ENCODE peak calls at places on chromosomes 6 and 20, in four cellular contexts. Z is body of pancreas, K is tibial nerve, Q is uterus. U is an unnamed sample.

GRCh38 chr6:33668914-33669313 is 42.6 kb downstream of the UQCC2 start:
- DNase-seq in K (no peak), Q (no peak), Z (no peak), U (no peak)

GRCh38 chr6:14074723-14075503 is 42.7 kb upstream of the CD83 start:
- DNase-seq in Z (no peak), Q (peak), K (no peak), U (no peak)

GRCh38 chr6:13427838-13428527 is 59.4 kb downstream of the GFOD1 start:
- DNase-seq in Z (no peak), K (no peak), Q (no peak), U (peak)

GRCh38 chr20:8250539-8251200 is 118.6 kb downstream of the PLCB1 start:
- DNase-seq in K (no peak), Q (no peak), Z (peak), U (no peak)

GRCh38 chr6:88380083-88380482 is 213.9 kb upstream of the CNR1 start:
- DNase-seq in K (peak), Z (no peak), Q (peak), U (no peak)

GRCh38 chr20:46605181-46605580 is 46.1 kb downstream of the SLC13A3 start:
- DNase-seq in K (no peak), Q (no peak), Z (no peak), U (no peak)

GRCh38 chr6:11414564-11414963 is 123.0 kb upstream of the TMEM170B start:
- DNase-seq in Z (peak), Q (no peak), K (no peak), U (no peak)

GRCh38 chr6:160394654-160395035 is 46.5 kb downstream of the SLC22A3 start:
- DNase-seq in Z (peak), Q (no peak), K (no peak), U (no peak)

GRCh38 chr6:147621280-147621679 is 112.8 kb downstream of the SAMD5 start:
- DNase-seq in Q (peak), K (no peak), Z (no peak), U (no peak)

GRCh38 chr6:5569491-5569890 is 308.2 kb downstream of the FARS2 start:
- DNase-seq in K (no peak), Q (no peak), Z (no peak), U (no peak)

GRCh38 chr6:113732384-113732966 is 124.7 kb upstream of the MARCKS start:
- DNase-seq in K (peak), Z (peak), Q (peak), U (no peak)

GRCh38 chr6:24064106-24064505 is 61.9 kb upstream of the NRSN1 start:
- DNase-seq in Z (peak), Q (no peak), K (no peak), U (no peak)

GRCh38 chr6:73642530-73642929 is 11.3 kb downstream of the SLC17A5 start:
- DNase-seq in Q (no peak), K (no peak), Z (no peak), U (no peak)

GRCh38 chr6:42140756-42141602 is 1.4 kb downstream of the C6orf132 start:
- DNase-seq in Z (peak), K (peak), Q (no peak), U (no peak)

GRCh38 chr6:23180504-23181293 is 611.3 kb downstream of the HDGFL1 start:
- DNase-seq in K (no peak), Q (peak), Z (peak), U (no peak)

GRCh38 chr6:148342146-148343027 is at the start of gene SASH1:
- DNase-seq in Q (peak), K (peak), Z (peak), U (no peak)

GRCh38 chr6:113995632-113996031 is 24.7 kb upstream of the HDAC2 start:
- DNase-seq in Z (peak), Q (peak), K (peak), U (no peak)

GRCh38 chr20:9110916-9111432 is 42.1 kb downstream of the PLCB4 start:
- DNase-seq in Q (no peak), Z (no peak), K (no peak), U (no peak)

GRCh38 chr6:108557494-108558371 is 3.0 kb upstream of the FOXO3 start:
- DNase-seq in Z (peak), K (peak), Q (peak), U (peak)

GRCh38 chr6:153898360-153899059 is 140.5 kb upstream of the OPRM1 start:
- DNase-seq in Z (no peak), Q (no peak), K (no peak), U (no peak)

GRCh38 chr6:47865206-47865605 is 83.4 kb downstream of the OPN5 start:
- DNase-seq in Q (no peak), Z (no peak), K (no peak), U (no peak)

DNA sequence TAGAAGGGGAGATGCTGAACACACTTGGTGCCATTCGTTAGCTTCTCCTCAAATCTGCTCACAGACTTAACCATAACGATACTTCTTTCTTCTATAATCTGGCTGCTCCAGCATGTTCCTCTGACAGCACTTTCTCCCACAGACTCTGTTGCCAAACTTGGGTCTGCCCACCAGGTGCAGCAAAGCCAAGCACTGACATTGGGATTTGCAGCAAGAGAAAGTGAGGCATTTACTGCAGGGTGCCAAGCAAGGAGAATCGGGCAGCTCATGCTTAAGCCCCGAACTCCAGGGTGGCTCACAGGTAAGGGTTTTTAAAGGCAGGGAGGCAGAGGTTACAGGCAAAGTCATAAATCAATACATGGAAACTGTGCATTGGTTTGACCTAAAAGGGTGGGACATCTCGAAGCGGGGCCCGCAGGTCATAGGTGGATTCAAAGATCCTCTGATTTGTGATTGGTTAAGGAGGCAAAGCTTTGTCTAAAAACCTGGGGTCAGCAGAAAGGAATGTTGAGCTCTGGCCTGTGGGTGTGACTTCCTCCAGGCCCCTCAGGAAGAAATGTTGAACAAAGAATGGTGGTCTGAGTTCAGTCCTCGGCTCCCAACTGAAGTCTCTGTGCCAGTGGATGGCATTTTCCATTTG is 25.1 kb upstream of the PNPLA1 start:
- DNase-seq in K (no peak), Z (no peak), Q (no peak), U (no peak)
- TF ChIP-seq POLR2A in K (no peak), Z (no peak), Q (no peak), U (no peak)

DNA sequence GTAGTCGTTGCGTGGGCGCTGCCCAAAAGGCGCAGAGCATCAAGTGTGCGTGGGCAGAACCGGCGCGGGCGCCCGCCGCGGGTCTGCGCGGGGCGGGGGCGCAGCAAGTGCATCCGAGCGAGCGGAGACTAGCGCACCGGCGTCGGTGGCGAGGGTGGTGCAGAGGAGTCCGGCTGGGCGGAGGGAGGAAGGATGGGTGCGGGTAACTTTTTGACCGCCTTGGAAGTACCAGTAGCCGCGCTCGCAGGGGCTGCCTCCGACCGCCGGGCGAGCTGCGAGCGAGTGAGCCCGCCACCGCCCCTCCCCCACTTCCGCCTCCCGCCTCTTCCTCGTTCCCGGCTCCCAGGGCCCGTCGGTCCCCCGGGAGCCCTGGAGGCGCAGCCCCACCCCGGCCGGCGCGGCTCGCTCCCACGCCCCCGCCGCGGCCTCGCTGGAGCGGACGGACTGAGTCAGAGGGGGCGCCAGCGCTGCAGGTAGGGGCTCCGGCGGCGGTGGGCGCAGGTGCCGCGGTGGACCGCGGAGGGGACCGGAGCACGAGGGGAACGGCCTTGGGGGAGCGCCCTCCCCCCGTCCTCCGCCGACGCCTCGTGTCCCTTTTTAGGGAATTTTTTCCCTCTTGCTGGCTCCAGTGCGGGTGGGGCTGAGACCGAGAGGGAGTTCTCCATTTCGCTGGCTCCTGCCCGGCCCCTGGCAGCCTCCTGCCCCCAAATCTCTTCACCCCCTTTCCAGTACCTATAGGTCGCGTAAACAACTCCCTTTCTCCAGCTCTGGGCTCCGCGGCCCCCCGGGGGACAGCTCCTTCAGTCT is 1.6 kb upstream of the DBNDD2 start:
- DNase-seq in K (peak), Q (peak), Z (peak), U (peak)
- TF ChIP-seq POLR2A in K (no peak), Q (no peak), Z (no peak), U (no peak)

GRCh38 chr6:45326698-45327417 is 1.3 kb upstream of the RUNX2 start:
- DNase-seq in Z (no peak), K (no peak), Q (no peak), U (no peak)
- TF ChIP-seq POLR2A in Z (no peak), K (no peak), Q (no peak), U (no peak)

DNA sequence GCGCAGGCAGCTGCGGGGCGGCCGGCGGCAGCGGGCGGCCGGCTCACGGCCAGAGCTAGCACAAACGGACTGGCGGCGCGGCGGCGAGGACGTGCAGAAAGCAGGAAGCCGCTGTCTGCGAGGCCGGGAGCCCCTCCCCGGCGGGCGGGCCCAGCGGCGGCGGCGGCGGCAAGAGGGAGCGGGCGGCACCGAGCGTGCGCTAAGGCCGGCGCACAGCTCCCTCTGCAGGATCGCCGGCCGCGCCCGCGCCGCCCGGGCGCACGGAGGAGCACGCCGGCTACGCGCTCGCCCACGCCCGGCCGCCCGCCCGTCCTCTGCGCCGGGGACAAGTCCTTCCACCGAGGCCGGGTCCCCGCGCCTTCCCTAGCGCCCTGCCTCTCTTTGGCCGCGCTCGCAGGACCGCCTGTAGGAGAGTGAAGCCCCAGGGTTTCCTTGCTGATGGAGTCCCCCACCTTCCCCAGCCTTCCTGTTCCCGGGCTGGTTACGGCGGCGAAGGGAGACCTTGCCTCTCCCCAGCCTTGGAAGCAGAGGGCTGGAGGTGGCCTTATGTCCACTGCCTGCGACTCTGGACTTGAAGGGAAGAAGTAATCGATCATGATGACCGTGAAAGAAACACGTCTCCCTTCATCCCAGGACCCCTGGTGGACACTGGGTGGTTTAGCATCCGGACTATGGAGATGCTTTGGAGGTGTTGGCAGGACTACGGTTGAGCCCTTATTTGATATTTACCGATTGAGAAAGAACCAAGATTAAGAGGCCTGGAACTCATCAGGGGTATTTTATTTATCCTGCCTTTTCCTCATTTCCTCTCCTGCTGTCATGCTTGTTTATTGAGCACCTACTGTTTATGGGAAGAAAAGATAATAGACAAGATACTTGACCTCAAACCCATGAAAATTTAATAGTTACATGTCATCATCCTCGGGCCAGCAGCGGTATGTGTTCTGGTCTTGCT is at the start of gene PREP:
- DNase-seq in Z (peak), K (peak), Q (peak), U (peak)
- TF ChIP-seq POLR2A in Z (peak), K (peak), Q (peak), U (peak)

DNA sequence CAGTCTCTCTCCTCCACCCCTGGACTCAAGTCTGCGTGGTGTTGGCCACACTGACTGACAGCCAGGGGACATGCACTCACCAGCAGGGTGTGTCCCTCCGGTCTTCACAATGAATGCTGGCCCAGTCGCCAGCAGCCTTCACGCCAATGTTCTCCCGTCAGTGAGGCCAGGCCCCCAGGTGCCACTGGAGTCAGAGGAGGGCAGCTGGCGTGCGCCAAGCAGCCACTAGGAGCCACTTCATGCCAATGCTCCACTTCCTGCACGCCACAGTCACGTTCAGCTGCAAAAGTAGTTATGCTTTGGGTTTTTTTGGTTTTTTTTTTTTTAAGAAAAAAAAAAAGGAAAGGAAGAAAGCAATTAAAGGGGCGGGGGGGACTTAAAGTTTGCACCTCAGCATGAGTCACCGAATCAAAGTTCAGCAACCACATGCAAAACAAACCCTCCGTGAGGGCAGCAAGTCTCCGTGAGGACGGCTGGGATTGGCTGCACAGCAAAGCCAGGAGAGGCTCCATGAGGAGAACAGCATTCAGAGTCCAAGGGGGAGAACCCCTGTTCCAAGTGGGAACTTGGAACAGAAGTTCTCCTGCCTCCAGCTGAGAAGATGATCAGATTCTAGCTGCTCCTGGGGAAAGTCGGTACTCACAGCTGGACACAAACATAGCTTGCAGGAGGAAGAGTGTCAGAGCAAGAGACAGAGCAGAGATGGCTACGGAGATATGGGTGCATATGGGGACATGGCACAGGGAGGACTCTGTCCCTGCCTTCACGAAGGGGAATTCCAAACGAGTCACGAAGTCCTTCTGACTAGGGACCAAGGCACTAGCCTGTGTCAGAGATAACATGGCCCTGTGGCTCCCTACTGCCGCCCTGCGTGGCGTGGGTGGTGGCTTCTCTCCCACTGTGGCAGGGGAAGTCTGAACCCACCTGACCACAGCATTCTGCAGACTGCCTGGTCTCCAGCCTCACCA is at the start of gene ZC3H12D:
- DNase-seq in K (no peak), Z (no peak), Q (no peak), U (no peak)
- TF ChIP-seq POLR2A in K (no peak), Z (no peak), Q (no peak), U (peak)

DNA sequence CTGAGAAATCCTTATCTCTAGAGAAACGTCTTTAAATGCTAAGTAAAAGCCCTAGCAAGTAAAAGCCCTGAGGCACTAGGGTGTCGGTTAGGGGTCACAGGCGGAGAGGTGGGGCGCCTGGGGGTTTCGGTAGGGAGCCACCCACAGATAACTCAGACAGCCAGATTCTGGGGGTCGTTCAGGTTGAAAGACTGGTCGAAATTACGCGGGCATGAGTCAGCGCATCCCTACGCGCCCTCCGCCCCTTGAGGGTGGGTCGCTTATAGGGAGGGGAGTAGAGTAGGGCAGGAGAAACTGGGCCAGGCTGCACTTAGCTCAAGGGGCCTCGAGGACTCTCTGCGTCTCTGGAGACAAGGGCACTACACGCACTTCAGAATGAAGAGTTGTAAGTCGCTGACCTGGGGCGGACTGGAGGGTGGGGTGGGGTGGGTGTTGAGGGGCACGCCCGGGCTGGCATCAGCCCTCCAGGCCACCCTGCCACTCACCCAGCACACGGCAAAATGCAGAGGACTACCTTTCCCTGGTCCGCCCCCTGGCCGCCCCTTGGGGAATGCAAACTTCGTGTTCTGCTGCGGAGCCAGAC is 598 bp upstream of the PPT2 start:
- DNase-seq in K (no peak), Z (no peak), Q (peak), U (no peak)
- TF ChIP-seq POLR2A in K (no peak), Z (no peak), Q (no peak), U (no peak)

DNA sequence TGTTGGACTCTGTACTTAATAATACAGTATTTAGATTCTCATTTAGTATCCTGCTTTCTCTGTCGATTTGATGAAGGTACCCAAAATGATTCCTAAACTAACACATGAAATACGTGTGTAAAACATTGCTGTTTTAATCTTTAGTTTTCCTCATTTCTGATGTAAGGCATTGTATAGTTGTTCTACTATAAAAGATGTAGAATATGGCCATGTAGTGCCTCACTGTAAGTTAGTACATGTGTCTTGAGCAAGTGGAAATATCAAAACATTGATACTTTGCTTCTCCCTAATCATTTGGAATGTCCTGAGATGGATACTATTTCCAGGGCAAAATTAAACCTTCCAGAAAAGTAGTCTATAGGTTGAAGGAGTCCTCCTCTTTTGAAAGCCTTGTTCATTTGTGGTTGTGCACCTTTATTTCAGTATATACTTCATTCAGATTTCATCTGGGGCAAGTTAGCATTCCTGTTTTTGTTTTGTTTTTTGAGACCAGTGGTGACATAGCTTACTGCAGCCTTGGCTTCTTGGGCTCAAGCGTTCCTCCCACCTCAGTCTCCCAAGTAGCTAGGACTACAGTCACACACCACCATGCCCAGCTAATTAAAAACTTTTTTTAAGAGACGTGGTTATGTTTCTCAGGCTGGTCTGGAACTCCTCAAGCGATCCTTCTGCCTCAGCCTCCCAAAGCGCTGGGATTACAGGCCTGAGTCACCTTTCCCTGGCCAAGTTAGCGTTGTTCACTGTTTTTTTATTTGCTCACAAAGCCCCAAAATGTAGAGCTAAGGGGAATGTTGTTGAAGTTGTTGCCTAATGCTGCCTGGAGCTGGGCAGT is 11.6 kb downstream of the SRSF3 start:
- DNase-seq in K (no peak), Q (no peak), Z (no peak), U (no peak)
- TF ChIP-seq POLR2A in K (no peak), Q (no peak), Z (no peak), U (peak)